ENCODE peak calls at places on chromosomes 7 and 10, in nine cellular contexts. One of them, this sample, is unnamed.

GRCh38 chr7:96287168-96287567 is 34.7 kb downstream of the SLC25A13 start:
- DNase-seq in spleen: no peak
- DNase-seq in A549: no peak
- DNase-seq in heart left ventricle: no peak
- DNase-seq in breast epithelium: no peak
- DNase-seq in HCT116: no peak
- DNase-seq in prostate gland: no peak
- DNase-seq in vagina: no peak
- DNase-seq in uterus: no peak
- DNase-seq in this sample: no peak

GRCh38 chr10:24953350-24954074 is 1.1 kb upstream of the PRTFDC1 start:
- DNase-seq in prostate gland: no peak
- DNase-seq in HCT116: no peak
- DNase-seq in uterus: no peak
- DNase-seq in breast epithelium: no peak
- DNase-seq in heart left ventricle: no peak
- DNase-seq in vagina: no peak
- DNase-seq in A549: no peak
- DNase-seq in spleen: no peak
- DNase-seq in this sample: no peak

GRCh38 chr10:8060704-8061121 is 6.2 kb downstream of the GATA3 start:
- DNase-seq in uterus: no peak
- DNase-seq in heart left ventricle: no peak
- DNase-seq in breast epithelium: no peak
- DNase-seq in prostate gland: no peak
- DNase-seq in vagina: no peak
- DNase-seq in A549: no peak
- DNase-seq in spleen: no peak
- DNase-seq in HCT116: no peak
- DNase-seq in this sample: no peak

GRCh38 chr7:137879357-137880158 is 32.8 kb upstream of the DGKI start:
- DNase-seq in HCT116: no peak
- DNase-seq in breast epithelium: no peak
- DNase-seq in spleen: peak; percentile 70
- DNase-seq in uterus: peak; percentile 34
- DNase-seq in vagina: no peak
- DNase-seq in A549: no peak
- DNase-seq in heart left ventricle: no peak
- DNase-seq in prostate gland: no peak
- DNase-seq in this sample: no peak

GRCh38 chr7:134701272-134701671 is 54.6 kb downstream of the BPGM start:
- DNase-seq in A549: peak; percentile 58
- DNase-seq in vagina: no peak
- DNase-seq in breast epithelium: no peak
- DNase-seq in HCT116: no peak
- DNase-seq in uterus: no peak
- DNase-seq in prostate gland: no peak
- DNase-seq in heart left ventricle: no peak
- DNase-seq in spleen: no peak
- DNase-seq in this sample: no peak

GRCh38 chr10:43145313-43145712 is 7.1 kb downstream of the CSGALNACT2 start:
- DNase-seq in prostate gland: no peak
- DNase-seq in HCT116: no peak
- DNase-seq in A549: no peak
- DNase-seq in heart left ventricle: no peak
- DNase-seq in breast epithelium: no peak
- DNase-seq in spleen: no peak
- DNase-seq in uterus: no peak
- DNase-seq in vagina: no peak
- DNase-seq in this sample: no peak

GRCh38 chr7:45187946-45188411 is 30.4 kb downstream of the RAMP3 start:
- DNase-seq in spleen: peak; percentile 25
- DNase-seq in breast epithelium: peak; percentile 35
- DNase-seq in vagina: peak; percentile 52
- DNase-seq in HCT116: no peak
- DNase-seq in prostate gland: no peak
- DNase-seq in uterus: no peak
- DNase-seq in A549: no peak
- DNase-seq in heart left ventricle: no peak
- DNase-seq in this sample: no peak

GRCh38 chr10:12264204-12264908 is 68.4 kb downstream of the CDC123 start:
- DNase-seq in heart left ventricle: peak; percentile 86
- DNase-seq in HCT116: peak; percentile 60
- DNase-seq in A549: peak; percentile 76
- DNase-seq in prostate gland: peak; percentile 69
- DNase-seq in spleen: peak; percentile 95
- DNase-seq in breast epithelium: peak; percentile 72
- DNase-seq in uterus: peak; percentile 50
- DNase-seq in vagina: no peak
- DNase-seq in this sample: peak; percentile 85

GRCh38 chr10:61136151-61136550 is 192.2 kb upstream of the RHOBTB1 start:
- DNase-seq in prostate gland: no peak
- DNase-seq in heart left ventricle: no peak
- DNase-seq in vagina: no peak
- DNase-seq in breast epithelium: no peak
- DNase-seq in uterus: no peak
- DNase-seq in spleen: no peak
- DNase-seq in A549: no peak
- DNase-seq in HCT116: no peak
- DNase-seq in this sample: no peak

GRCh38 chr10:97334370-97335175 is at the start of gene FRAT2:
- DNase-seq in breast epithelium: peak; percentile 91
- DNase-seq in prostate gland: peak; percentile 89
- DNase-seq in heart left ventricle: peak; percentile 96
- DNase-seq in uterus: peak; percentile 89
- DNase-seq in spleen: peak; percentile 97
- DNase-seq in HCT116: peak; percentile 79
- DNase-seq in vagina: no peak
- DNase-seq in A549: peak; percentile 91
- DNase-seq in this sample: peak; percentile 89

DNA sequence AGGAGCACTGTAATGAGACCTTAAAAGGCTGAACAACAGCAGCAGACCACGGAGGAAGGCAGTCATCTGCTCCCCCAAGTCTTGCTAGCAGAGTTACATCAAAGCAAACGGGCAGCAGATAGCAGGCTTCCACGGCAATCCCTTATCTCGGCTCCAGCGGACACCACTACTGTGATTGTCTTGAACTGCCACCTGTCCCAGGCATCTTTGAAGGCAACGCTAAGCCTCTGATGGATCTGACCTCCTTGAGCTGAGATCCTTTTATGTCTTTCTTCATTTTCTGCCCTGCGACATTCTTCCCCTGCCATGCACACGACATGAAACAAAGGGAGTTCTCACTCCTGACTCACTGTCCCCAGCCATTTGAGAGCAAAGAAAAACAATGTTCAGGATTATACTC is 111.7 kb downstream of the GLI3 start:
- DNase-seq in prostate gland: no peak
- DNase-seq in spleen: no peak
- DNase-seq in vagina: no peak
- DNase-seq in A549: no peak
- DNase-seq in HCT116: no peak
- DNase-seq in heart left ventricle: no peak
- DNase-seq in uterus: no peak
- DNase-seq in breast epithelium: no peak
- DNase-seq in this sample: no peak
- H3K27ac ChIP-seq in prostate gland: no peak overlapping the region
- H3K27ac ChIP-seq in spleen: no peak overlapping the region
- H3K27ac ChIP-seq in vagina: no peak overlapping the region
- H3K27ac ChIP-seq in A549: no peak overlapping the region
- H3K27ac ChIP-seq in HCT116: no peak overlapping the region
- H3K27ac ChIP-seq in heart left ventricle: no peak overlapping the region
- H3K27ac ChIP-seq in uterus: no peak overlapping the region
- H3K27ac ChIP-seq in breast epithelium: no peak overlapping the region
- H3K27ac ChIP-seq in this sample: no peak overlapping the region

GRCh38 chr7:156765901-156766656 is 125.5 kb downstream of the RNF32 start:
- DNase-seq in heart left ventricle: no peak
- DNase-seq in spleen: no peak
- DNase-seq in breast epithelium: no peak
- DNase-seq in vagina: no peak
- DNase-seq in prostate gland: no peak
- DNase-seq in A549: no peak
- DNase-seq in uterus: no peak
- DNase-seq in HCT116: no peak
- DNase-seq in this sample: no peak

GRCh38 chr7:156766666-156767065 is 126.1 kb downstream of the RNF32 start:
- DNase-seq in vagina: no peak
- DNase-seq in HCT116: no peak
- DNase-seq in spleen: no peak
- DNase-seq in prostate gland: no peak
- DNase-seq in heart left ventricle: no peak
- DNase-seq in uterus: no peak
- DNase-seq in breast epithelium: no peak
- DNase-seq in A549: no peak
- DNase-seq in this sample: no peak

GRCh38 chr7:156759579-156760202 is 119.1 kb downstream of the RNF32 start:
- DNase-seq in A549: no peak
- DNase-seq in vagina: no peak
- DNase-seq in heart left ventricle: no peak
- DNase-seq in breast epithelium: no peak
- DNase-seq in spleen: no peak
- DNase-seq in prostate gland: no peak
- DNase-seq in uterus: no peak
- DNase-seq in HCT116: no peak
- DNase-seq in this sample: no peak

GRCh38 chr7:156764766-156765165 is 124.2 kb downstream of the RNF32 start:
- DNase-seq in HCT116: no peak
- DNase-seq in A549: no peak
- DNase-seq in prostate gland: no peak
- DNase-seq in heart left ventricle: no peak
- DNase-seq in spleen: no peak
- DNase-seq in breast epithelium: no peak
- DNase-seq in uterus: no peak
- DNase-seq in vagina: no peak
- DNase-seq in this sample: no peak

DNA sequence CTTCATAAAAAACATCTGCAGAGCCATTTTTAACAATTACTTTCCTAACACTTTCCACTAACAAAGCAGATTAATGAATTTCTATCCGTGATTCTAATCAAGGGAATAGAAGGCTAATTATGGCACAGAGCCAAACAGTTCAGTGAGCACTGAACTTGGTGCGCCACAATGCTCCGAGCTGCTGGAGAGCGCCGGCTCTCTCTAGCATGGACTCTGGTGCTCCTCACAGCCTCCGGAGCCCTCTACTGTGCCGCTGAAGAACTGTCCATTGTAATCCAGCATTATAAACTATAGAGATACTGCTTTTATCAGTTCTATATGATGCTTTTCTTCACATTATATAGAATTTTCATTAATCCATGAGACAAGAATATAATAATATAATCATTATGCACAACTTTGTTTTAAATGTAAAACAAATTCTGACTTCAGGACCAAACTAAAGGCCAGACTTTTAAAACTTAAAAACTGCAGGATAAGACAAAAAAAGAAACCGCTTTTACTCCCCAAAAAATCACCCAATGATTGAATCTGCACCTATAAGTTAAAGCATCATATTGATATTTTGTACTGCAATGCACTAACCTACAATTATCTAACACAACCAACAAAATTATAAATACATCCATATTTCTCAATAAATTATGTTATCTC is 123.6 kb downstream of the RNF32 start:
- DNase-seq in uterus: peak; percentile 22
- DNase-seq in breast epithelium: no peak
- DNase-seq in HCT116: peak; percentile 45
- DNase-seq in spleen: no peak
- DNase-seq in A549: peak; percentile 69
- DNase-seq in vagina: no peak
- DNase-seq in heart left ventricle: peak; percentile 71
- DNase-seq in prostate gland: peak; percentile 64
- DNase-seq in this sample: peak; percentile 75
- TF ChIP-seq POLR2A in uterus: no peak
- TF ChIP-seq POLR2A in breast epithelium: no peak
- TF ChIP-seq POLR2A in HCT116: no peak
- TF ChIP-seq POLR2A in spleen: no peak
- TF ChIP-seq POLR2A in A549: no peak
- TF ChIP-seq POLR2A in vagina: no peak
- TF ChIP-seq POLR2A in heart left ventricle: no peak
- TF ChIP-seq POLR2A in prostate gland: no peak
- TF ChIP-seq POLR2A in this sample: no peak

DNA sequence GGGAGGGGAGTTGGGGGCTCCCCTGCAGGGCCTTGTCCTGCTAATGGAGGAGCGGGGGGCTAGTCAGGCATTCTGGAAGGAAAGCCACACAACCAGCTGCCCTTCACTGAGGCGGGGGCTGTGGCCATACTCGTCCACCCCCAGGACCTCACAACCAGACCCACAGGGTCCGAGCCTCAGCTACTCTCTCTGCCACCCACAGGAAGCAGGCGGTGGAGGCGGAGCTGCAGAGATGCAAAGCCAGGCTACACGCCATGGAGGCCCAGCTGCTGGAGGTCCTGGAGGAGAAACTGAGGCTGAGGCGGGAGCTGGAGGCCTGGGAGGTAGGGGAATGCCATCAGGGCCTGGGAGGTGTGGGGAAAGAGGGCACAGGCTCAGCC is 3.1 kb downstream of the ABHD11 start:
- DNase-seq in A549: no peak
- DNase-seq in vagina: no peak
- DNase-seq in prostate gland: no peak
- DNase-seq in uterus: no peak
- DNase-seq in spleen: peak; percentile 80
- DNase-seq in HCT116: no peak
- DNase-seq in heart left ventricle: no peak
- DNase-seq in breast epithelium: no peak
- DNase-seq in this sample: no peak
- H3K27ac ChIP-seq in A549: no peak overlapping the region
- H3K27ac ChIP-seq in vagina: no peak overlapping the region
- H3K27ac ChIP-seq in prostate gland: no peak overlapping the region
- H3K27ac ChIP-seq in uterus: no peak overlapping the region
- H3K27ac ChIP-seq in spleen: no peak overlapping the region
- H3K27ac ChIP-seq in HCT116: peak overlapping the region; percentile 56
- H3K27ac ChIP-seq in heart left ventricle: no peak overlapping the region
- H3K27ac ChIP-seq in breast epithelium: peak overlapping the region; percentile 70
- H3K27ac ChIP-seq in this sample: no peak overlapping the region

GRCh38 chr10:104306897-104307296 is 31.4 kb downstream of the ITPRIP start:
- DNase-seq in HCT116: no peak
- DNase-seq in breast epithelium: no peak
- DNase-seq in vagina: no peak
- DNase-seq in prostate gland: no peak
- DNase-seq in heart left ventricle: no peak
- DNase-seq in uterus: no peak
- DNase-seq in A549: no peak
- DNase-seq in spleen: no peak
- DNase-seq in this sample: no peak

GRCh38 chr10:104303594-104304178 is 34.6 kb downstream of the ITPRIP start:
- DNase-seq in breast epithelium: no peak
- DNase-seq in A549: no peak
- DNase-seq in spleen: no peak
- DNase-seq in vagina: no peak
- DNase-seq in prostate gland: no peak
- DNase-seq in heart left ventricle: no peak
- DNase-seq in uterus: no peak
- DNase-seq in HCT116: no peak
- DNase-seq in this sample: no peak

GRCh38 chr10:104301907-104302690 is 33.1 kb downstream of the GSTO2 start:
- DNase-seq in HCT116: no peak
- DNase-seq in breast epithelium: no peak
- DNase-seq in prostate gland: no peak
- DNase-seq in spleen: no peak
- DNase-seq in A549: no peak
- DNase-seq in uterus: no peak
- DNase-seq in vagina: no peak
- DNase-seq in heart left ventricle: no peak
- DNase-seq in this sample: no peak

GRCh38 chr10:104304346-104304745 is 33.9 kb downstream of the ITPRIP start:
- DNase-seq in HCT116: no peak
- DNase-seq in prostate gland: no peak
- DNase-seq in A549: no peak
- DNase-seq in breast epithelium: no peak
- DNase-seq in vagina: no peak
- DNase-seq in uterus: no peak
- DNase-seq in heart left ventricle: no peak
- DNase-seq in spleen: no peak
- DNase-seq in this sample: no peak

GRCh38 chr10:104304927-104305326 is 33.3 kb downstream of the ITPRIP start:
- DNase-seq in A549: no peak
- DNase-seq in breast epithelium: no peak
- DNase-seq in prostate gland: no peak
- DNase-seq in vagina: no peak
- DNase-seq in HCT116: no peak
- DNase-seq in heart left ventricle: no peak
- DNase-seq in spleen: no peak
- DNase-seq in uterus: no peak
- DNase-seq in this sample: no peak
- TF ChIP-seq POLR2A in A549: no peak
- TF ChIP-seq POLR2A in breast epithelium: no peak
- TF ChIP-seq POLR2A in prostate gland: no peak
- TF ChIP-seq POLR2A in vagina: no peak
- TF ChIP-seq POLR2A in HCT116: no peak
- TF ChIP-seq POLR2A in heart left ventricle: peak; percentile 33
- TF ChIP-seq POLR2A in spleen: no peak
- TF ChIP-seq POLR2A in uterus: no peak
- TF ChIP-seq POLR2A in this sample: no peak